ENCODE peak calls at places on chromosomes 13 and 19, in eight cellular contexts. R, V, D, Q, A, J, P and U are unnamed samples.
A peak's percentile ranks its signal among the peaks of the same experiment; 100 is the strongest.

GRCh38 chr13:44969858-44970484 is 19.3 kb downstream of the NUFIP1 start:
- DNase-seq in R (no peak), V (no peak), D (no peak), Q (no peak), A (no peak), J (no peak), P (no peak), U (no peak)

GRCh38 chr19:7257148-7258041 is 36.8 kb downstream of the INSR start:
- DNase-seq in R (no peak), V (no peak), D (peak; percentile 92), Q (peak; percentile 24), A (no peak), J (no peak), P (peak; percentile 72), U (peak; percentile 58)

GRCh38 chr19:34084396-34085145 is 87.7 kb upstream of the LSM14A start:
- DNase-seq in R (no peak), V (no peak), D (no peak), Q (no peak), A (no peak), J (no peak), P (no peak), U (no peak)

GRCh38 chr13:105848494-105848893 is 687.0 kb downstream of the EFNB2 start:
- DNase-seq in R (no peak), V (no peak), D (no peak), Q (no peak), A (no peak), J (no peak), P (no peak), U (no peak)

GRCh38 chr19:3320354-3320670 is 46.1 kb upstream of the NFIC start:
- DNase-seq in R (no peak), V (no peak), D (no peak), Q (no peak), A (no peak), J (no peak), P (no peak), U (no peak)

GRCh38 chr13:41411536-41411935 is 45.8 kb upstream of the RGCC start:
- DNase-seq in R (peak; percentile 5), V (no peak), D (peak; percentile 32), Q (no peak), A (no peak), J (no peak), P (no peak), U (peak; percentile 45)

GRCh38 chr13:21124853-21125252 is 51.5 kb downstream of the SKA3 start:
- DNase-seq in R (peak; percentile 86), V (no peak), D (peak; percentile 25), Q (no peak), A (no peak), J (no peak), P (no peak), U (no peak)

GRCh38 chr19:16420781-16421386 is 50.9 kb downstream of the EPS15L1 start:
- DNase-seq in R (no peak), V (no peak), D (no peak), Q (no peak), A (no peak), J (no peak), P (no peak), U (no peak)

GRCh38 chr19:40200352-40201099 is 9.3 kb downstream of the MAP3K10 start:
- DNase-seq in R (no peak), V (no peak), D (no peak), Q (no peak), A (no peak), J (no peak), P (peak; percentile 85), U (no peak)

GRCh38 chr13:108375034-108375433 is 105.5 kb downstream of the TNFSF13B start:
- DNase-seq in R (no peak), V (no peak), D (no peak), Q (no peak), A (no peak), J (no peak), P (no peak), U (no peak)

GRCh38 chr19:36141039-36141914 is 1.4 kb downstream of the CAPNS1 start:
- DNase-seq in R (peak; percentile 76), V (peak; percentile 59), D (peak; percentile 93), Q (peak; percentile 93), A (peak; percentile 83), J (peak; percentile 73), P (peak; percentile 87), U (peak; percentile 91)
- TF ChIP-seq POLR2A in R (no peak), V (no peak), D (peak; percentile 74), Q (peak; percentile 44), A (no peak), J (peak; percentile 63), P (peak; percentile 57), U (peak; percentile 49)

GRCh38 chr13:110343241-110343865 is 36.3 kb downstream of the COL4A2 start:
- DNase-seq in R (no peak), V (no peak), D (no peak), Q (no peak), A (peak; percentile 91), J (no peak), P (no peak), U (no peak)

GRCh38 chr13:110341445-110342247 is 34.6 kb downstream of the COL4A2 start:
- DNase-seq in R (no peak), V (no peak), D (peak; percentile 60), Q (no peak), A (no peak), J (no peak), P (no peak), U (peak; percentile 26)

GRCh38 chr13:110340812-110341444 is 33.8 kb downstream of the COL4A2 start:
- DNase-seq in R (peak; percentile 40), V (no peak), D (peak; percentile 75), Q (peak; percentile 76), A (peak; percentile 88), J (peak; percentile 34), P (no peak), U (peak; percentile 55)

GRCh38 chr13:110344320-110344719 is 37.2 kb downstream of the COL4A2 start:
- DNase-seq in R (no peak), V (no peak), D (no peak), Q (no peak), A (no peak), J (no peak), P (no peak), U (no peak)

DNA sequence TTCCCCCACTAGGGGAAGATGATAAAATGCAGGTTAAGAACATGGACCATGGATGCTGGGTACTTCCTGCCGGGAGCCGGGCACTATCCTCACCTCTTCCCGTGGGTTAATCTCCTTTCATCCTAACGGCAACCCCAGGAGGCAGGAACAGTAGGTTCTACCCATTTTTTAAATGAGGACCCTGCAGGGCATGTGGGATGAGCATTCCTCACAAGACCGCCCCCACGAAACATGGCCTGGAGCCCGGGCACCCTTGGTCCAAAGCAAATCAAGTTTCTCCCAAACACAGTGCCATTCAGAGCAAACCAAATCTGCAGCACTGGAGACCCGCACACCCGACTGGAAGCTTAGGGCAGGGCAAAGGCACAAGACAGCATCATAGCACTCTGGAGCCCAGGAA is 35.4 kb downstream of the COL4A2 start:
- DNase-seq in R (no peak), V (no peak), D (no peak), Q (no peak), A (no peak), J (no peak), P (no peak), U (no peak)
- TF ChIP-seq POLR2A in R (no peak), V (no peak), D (no peak), Q (no peak), A (no peak), J (no peak), P (no peak), U (no peak)

GRCh38 chr19:12676384-12676792 is 5.3 kb downstream of the DHPS start:
- DNase-seq in R (peak; percentile 82), V (no peak), D (peak; percentile 92), Q (peak; percentile 86), A (peak; percentile 57), J (peak; percentile 70), P (peak; percentile 83), U (peak; percentile 90)

GRCh38 chr19:12675377-12675776 is 6.3 kb downstream of the DHPS start:
- DNase-seq in R (no peak), V (no peak), D (no peak), Q (no peak), A (no peak), J (no peak), P (no peak), U (no peak)

GRCh38 chr19:12672744-12673143 is 6.1 kb downstream of the WDR83 start:
- DNase-seq in R (no peak), V (no peak), D (no peak), Q (no peak), A (no peak), J (no peak), P (no peak), U (no peak)

GRCh38 chr19:12676928-12677327 is 4.8 kb downstream of the DHPS start:
- DNase-seq in R (no peak), V (no peak), D (no peak), Q (no peak), A (no peak), J (no peak), P (no peak), U (no peak)

DNA sequence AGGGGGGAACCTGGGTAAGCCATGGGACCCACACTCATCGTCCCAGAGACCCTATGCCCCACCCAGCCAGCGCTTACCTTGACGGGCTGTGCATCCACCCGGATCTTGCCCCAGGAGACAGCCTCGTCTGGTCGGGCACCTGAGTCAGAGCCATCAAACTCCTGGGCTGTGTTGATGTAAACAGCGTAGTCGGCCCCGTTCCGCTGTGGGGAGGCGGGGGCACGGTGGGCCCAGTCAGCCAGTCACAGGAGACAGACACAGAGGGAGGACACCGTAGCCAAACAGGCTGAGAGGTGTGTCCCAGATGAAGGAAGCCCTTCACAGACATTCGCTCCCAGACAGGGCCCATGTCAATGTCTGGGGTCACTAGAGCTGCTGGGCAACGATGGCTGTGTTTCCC is 5.7 kb downstream of the DHPS start:
- DNase-seq in R (no peak), V (no peak), D (no peak), Q (no peak), A (no peak), J (no peak), P (no peak), U (no peak)
- TF ChIP-seq POLR2A in R (no peak), V (no peak), D (no peak), Q (no peak), A (no peak), J (no peak), P (no peak), U (no peak)

GRCh38 chr19:17515408-17516149 is 4.1 kb downstream of the PGLS start:
- DNase-seq in R (no peak), V (no peak), D (peak; percentile 60), Q (no peak), A (no peak), J (no peak), P (no peak), U (no peak)
- TF ChIP-seq POLR2A in R (no peak), V (no peak), D (no peak), Q (no peak), A (no peak), J (no peak), P (no peak), U (no peak)

DNA sequence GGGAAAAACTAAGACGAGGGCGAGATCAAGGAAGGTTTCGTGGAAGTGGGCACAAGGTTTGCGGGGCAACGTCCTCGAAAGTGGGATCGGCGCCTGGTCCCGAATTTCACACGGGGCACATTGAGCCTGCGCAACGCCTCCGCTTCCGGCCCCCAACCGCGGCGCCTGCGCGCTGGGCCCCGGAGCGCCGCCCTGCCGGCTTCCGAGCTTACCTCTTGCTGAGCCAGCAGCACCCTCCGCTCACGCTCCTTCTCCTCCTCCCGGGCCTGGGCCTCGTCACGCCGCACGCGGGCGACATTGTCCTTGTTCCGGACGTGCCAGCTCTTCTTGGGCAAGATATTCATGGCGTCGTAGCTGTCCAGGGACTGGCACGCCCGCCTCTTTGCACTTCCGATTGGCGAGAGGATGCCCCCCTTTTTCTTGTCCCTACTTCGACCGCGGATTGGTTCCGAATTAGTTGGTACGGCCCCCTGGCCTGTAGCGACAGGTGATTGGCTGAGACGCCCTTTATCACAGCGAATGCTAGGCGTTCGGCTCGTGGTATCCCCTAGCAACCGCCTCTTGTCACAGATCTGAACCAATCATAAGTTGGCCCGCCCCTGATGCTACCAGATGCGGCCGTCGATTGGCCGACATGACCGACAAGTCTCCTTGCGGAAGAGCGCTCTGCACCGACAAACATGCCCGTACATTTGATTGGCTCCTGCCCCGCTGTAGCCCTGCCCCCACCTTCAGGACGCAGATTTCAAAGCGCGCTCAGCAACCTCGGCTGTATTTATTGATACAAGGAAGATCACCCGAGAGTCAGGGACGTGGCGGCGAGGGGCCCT is at the start of gene LENG1:
- DNase-seq in R (peak; percentile 100), V (peak; percentile 100), D (peak; percentile 100), Q (peak; percentile 100), A (peak; percentile 100), J (peak; percentile 100), P (peak; percentile 100), U (peak; percentile 100)
- TF ChIP-seq POLR2A in R (no peak), V (peak; percentile 58), D (peak; percentile 82), Q (peak; percentile 76), A (peak; percentile 45), J (peak; percentile 70), P (peak; percentile 83), U (no peak)